ENCODE peak calls at places on chromosomes 16 and 17, in five cellular contexts. T is DMS153, I is uterus, L is AG09309, H is NAMALWA. R is an unnamed sample.

GRCh38 chr17:81348097-81349055 is 46.9 kb upstream of the BAHCC1 start:
- DNase-seq in T (peak), I (no peak), L (no peak), H (no peak), R (no peak)

GRCh38 chr17:6487243-6488007 is 43.2 kb downstream of the PIMREG start:
- DNase-seq in T (no peak), I (no peak), L (no peak), H (no peak), R (no peak)

GRCh38 chr17:21285164-21286065 is 904 bp downstream of the MAP2K3 start:
- DNase-seq in T (no peak), I (peak), L (no peak), H (no peak), R (no peak)

GRCh38 chr17:40558651-40559015 is 6.6 kb downstream of the CCR7 start:
- DNase-seq in T (no peak), I (no peak), L (no peak), H (no peak), R (no peak)

GRCh38 chr17:12530126-12530525 is 135.6 kb upstream of the MYOCD start:
- DNase-seq in T (no peak), I (no peak), L (no peak), H (no peak), R (no peak)

GRCh38 chr17:62933986-62934385 is 32.0 kb upstream of the TANC2 start:
- DNase-seq in T (peak), I (no peak), L (no peak), H (no peak), R (no peak)

GRCh38 chr17:77842906-77843249 is 115.6 kb upstream of the TNRC6C start:
- DNase-seq in T (no peak), I (no peak), L (no peak), H (no peak), R (no peak)

GRCh38 chr17:82595893-82596292 is 52.4 kb downstream of the WDR45B start:
- DNase-seq in T (no peak), I (no peak), L (no peak), H (no peak), R (no peak)

GRCh38 chr17:29379084-29379811 is 10.9 kb upstream of the TAOK1 start:
- DNase-seq in T (peak), I (no peak), L (no peak), H (no peak), R (no peak)

GRCh38 chr16:67055712-67056487 is 27.0 kb downstream of the CBFB start:
- DNase-seq in T (no peak), I (no peak), L (peak), H (no peak), R (no peak)

GRCh38 chr17:50467114-50467854 is 1.4 kb downstream of the CHAD start:
- DNase-seq in T (no peak), I (no peak), L (no peak), H (no peak), R (no peak)

GRCh38 chr17:28575126-28575795 is 1.4 kb downstream of the ALDOC start:
- DNase-seq in T (no peak), I (no peak), L (no peak), H (no peak), R (no peak)